ENCODE peak calls at places on chromosomes 16 and 17, in five cellular contexts. One of them, this sample, is unnamed.

GRCh38 chr16:30032083-30032819 is 1.2 kb upstream of the TLCD3B start:
- DNase-seq in GM12892: peak; percentile 75
- DNase-seq in iris pigment epithelial cell: peak; percentile 48
- DNase-seq in SW480: peak; percentile 66
- DNase-seq in LoVo: peak; percentile 71
- DNase-seq in this sample: peak; percentile 41

GRCh38 chr17:61454932-61455753 is 2.9 kb downstream of the TBX4 start:
- DNase-seq in GM12892: no peak
- DNase-seq in iris pigment epithelial cell: no peak
- DNase-seq in SW480: no peak
- DNase-seq in LoVo: no peak
- DNase-seq in this sample: no peak

GRCh38 chr17:55926276-55926995 is 175.6 kb downstream of the PCTP start:
- DNase-seq in GM12892: no peak
- DNase-seq in iris pigment epithelial cell: no peak
- DNase-seq in SW480: no peak
- DNase-seq in LoVo: no peak
- DNase-seq in this sample: no peak

GRCh38 chr17:7215652-7216139 is 3.9 kb downstream of the DLG4 start:
- DNase-seq in GM12892: no peak
- DNase-seq in iris pigment epithelial cell: no peak
- DNase-seq in SW480: no peak
- DNase-seq in LoVo: no peak
- DNase-seq in this sample: no peak

GRCh38 chr17:36008998-36009665 is 7.8 kb upstream of the CCL15 start:
- DNase-seq in GM12892: no peak
- DNase-seq in iris pigment epithelial cell: peak; percentile 6
- DNase-seq in SW480: no peak
- DNase-seq in LoVo: no peak
- DNase-seq in this sample: no peak

GRCh38 chr17:10046786-10047609 is 141.9 kb upstream of the RCVRN start:
- DNase-seq in GM12892: no peak
- DNase-seq in iris pigment epithelial cell: no peak
- DNase-seq in SW480: no peak
- DNase-seq in LoVo: no peak
- DNase-seq in this sample: no peak

GRCh38 chr17:77696151-77696719 is 262.3 kb upstream of the TNRC6C start:
- DNase-seq in GM12892: no peak
- DNase-seq in iris pigment epithelial cell: no peak
- DNase-seq in SW480: peak; percentile 16
- DNase-seq in LoVo: no peak
- DNase-seq in this sample: no peak

GRCh38 chr17:47934856-47935255 is 6.5 kb upstream of the PNPO start:
- DNase-seq in GM12892: no peak
- DNase-seq in iris pigment epithelial cell: no peak
- DNase-seq in SW480: no peak
- DNase-seq in LoVo: no peak
- DNase-seq in this sample: no peak

GRCh38 chr16:2516391-2517240 is 2.9 kb downstream of the ATP6V0C start:
- DNase-seq in GM12892: no peak
- DNase-seq in iris pigment epithelial cell: no peak
- DNase-seq in SW480: no peak
- DNase-seq in LoVo: no peak
- DNase-seq in this sample: peak; percentile 37

GRCh38 chr17:61002316-61002736 is 324.7 kb downstream of the BCAS3 start:
- DNase-seq in GM12892: no peak
- DNase-seq in iris pigment epithelial cell: peak; percentile 66
- DNase-seq in SW480: peak; percentile 34
- DNase-seq in LoVo: peak; percentile 60
- DNase-seq in this sample: no peak

GRCh38 chr17:81032641-81033422 is 2.1 kb upstream of the BAIAP2 start:
- DNase-seq in GM12892: no peak
- DNase-seq in iris pigment epithelial cell: no peak
- DNase-seq in SW480: no peak
- DNase-seq in LoVo: no peak
- DNase-seq in this sample: no peak

GRCh38 chr17:64291268-64291851 is 28.3 kb upstream of the TEX2 start:
- DNase-seq in GM12892: no peak
- DNase-seq in iris pigment epithelial cell: no peak
- DNase-seq in SW480: no peak
- DNase-seq in LoVo: no peak
- DNase-seq in this sample: no peak

GRCh38 chr17:59329558-59330313 is 1.7 kb upstream of the YPEL2 start:
- DNase-seq in GM12892: no peak
- DNase-seq in iris pigment epithelial cell: peak; percentile 93
- DNase-seq in SW480: peak; percentile 74
- DNase-seq in LoVo: peak; percentile 47
- DNase-seq in this sample: peak; percentile 65

GRCh38 chr17:52740006-52740405 is 581.5 kb upstream of the CA10 start:
- DNase-seq in GM12892: no peak
- DNase-seq in iris pigment epithelial cell: no peak
- DNase-seq in SW480: no peak
- DNase-seq in LoVo: no peak
- DNase-seq in this sample: no peak

GRCh38 chr16:49748322-49748721 is 107.6 kb downstream of the ZNF423 start:
- DNase-seq in GM12892: no peak
- DNase-seq in iris pigment epithelial cell: peak; percentile 13
- DNase-seq in SW480: no peak
- DNase-seq in LoVo: no peak
- DNase-seq in this sample: peak; percentile 66

GRCh38 chr17:80109713-80110446 is 8.5 kb downstream of the GAA start:
- DNase-seq in GM12892: no peak
- DNase-seq in iris pigment epithelial cell: no peak
- DNase-seq in SW480: no peak
- DNase-seq in LoVo: no peak
- DNase-seq in this sample: no peak

GRCh38 chr17:42118545-42118944 is 2.6 kb downstream of the KAT2A start:
- DNase-seq in GM12892: no peak
- DNase-seq in iris pigment epithelial cell: peak; percentile 37
- DNase-seq in SW480: peak; percentile 32
- DNase-seq in LoVo: no peak
- DNase-seq in this sample: no peak

GRCh38 chr17:39123627-39124026 is 27.8 kb downstream of the PLXDC1 start:
- DNase-seq in GM12892: no peak
- DNase-seq in iris pigment epithelial cell: no peak
- DNase-seq in SW480: no peak
- DNase-seq in LoVo: no peak
- DNase-seq in this sample: no peak

GRCh38 chr17:21174719-21175118 is 39.2 kb downstream of the TMEM11 start:
- DNase-seq in GM12892: no peak
- DNase-seq in iris pigment epithelial cell: peak; percentile 60
- DNase-seq in SW480: no peak
- DNase-seq in LoVo: no peak
- DNase-seq in this sample: no peak